ENCODE peak calls at places on chromosomes 7 and 10, in four cellular contexts. G is GM12878, Y is heart left ventricle, M is WERI-Rb-1. L is an unnamed sample.

GRCh38 chr10:89535185-89536012 is at the start of gene SLC16A12:
- DNase-seq in G (no peak), Y (peak), M (peak), L (peak)

GRCh38 chr7:43647314-43647691 is 64.4 kb downstream of the STK17A start:
- DNase-seq in G (no peak), Y (peak), M (no peak), L (no peak)

GRCh38 chr7:155850001-155850436 is 37.8 kb upstream of the SHH start:
- DNase-seq in G (no peak), Y (no peak), M (no peak), L (no peak)

GRCh38 chr10:107169516-107169915 is 5.0 kb upstream of the SORCS1 start:
- DNase-seq in G (no peak), Y (no peak), M (no peak), L (no peak)

GRCh38 chr7:149707448-149707886 is 65.9 kb downstream of the ZNF467 start:
- DNase-seq in G (no peak), Y (no peak), M (no peak), L (no peak)

GRCh38 chr7:73905360-73905759 is 44.4 kb downstream of the TMEM270 start:
- DNase-seq in G (no peak), Y (no peak), M (no peak), L (no peak)

GRCh38 chr10:4704034-4704545 is 121.9 kb upstream of the AKR1E2 start:
- DNase-seq in G (no peak), Y (peak), M (no peak), L (no peak)

GRCh38 chr10:90958781-90959180 is 37.9 kb upstream of the ANKRD1 start:
- DNase-seq in G (no peak), Y (no peak), M (no peak), L (no peak)

GRCh38 chr10:75472685-75473084 is 41.3 kb downstream of the LRMDA start:
- DNase-seq in G (no peak), Y (no peak), M (no peak), L (no peak)

GRCh38 chr7:92768501-92769360 is 67.6 kb downstream of the CDK6 start:
- DNase-seq in G (peak), Y (no peak), M (no peak), L (peak)

GRCh38 chr10:79322616-79323566 is 24.4 kb upstream of the PPIF start:
- DNase-seq in G (peak), Y (peak), M (no peak), L (no peak)

GRCh38 chr7:38105874-38106483 is 72.1 kb upstream of the STARD3NL start:
- DNase-seq in G (no peak), Y (no peak), M (no peak), L (peak)

GRCh38 chr7:73615886-73616285 is 8.4 kb downstream of the MLXIPL start:
- DNase-seq in G (no peak), Y (no peak), M (peak), L (no peak)

GRCh38 chr7:2522780-2523433 is 3.3 kb downstream of the LFNG start:
- DNase-seq in G (no peak), Y (no peak), M (no peak), L (no peak)

GRCh38 chr7:82615527-82615926 is 171.9 kb upstream of the CACNA2D1 start:
- DNase-seq in G (no peak), Y (no peak), M (no peak), L (no peak)

GRCh38 chr7:68963547-68963946 is 634.7 kb upstream of the AUTS2 start:
- DNase-seq in G (no peak), Y (no peak), M (peak), L (no peak)

GRCh38 chr7:24052572-24053223 is 231.3 kb upstream of the NPY start:
- DNase-seq in G (no peak), Y (no peak), M (no peak), L (no peak)

GRCh38 chr7:23645822-23646221 is 34.2 kb upstream of the FAM221A start:
- DNase-seq in G (no peak), Y (no peak), M (no peak), L (no peak)

GRCh38 chr10:13528138-13528874 is 508 bp downstream of the BEND7 start:
- DNase-seq in G (no peak), Y (peak), M (peak), L (peak)

GRCh38 chr10:72095195-72095594 is 6.8 kb upstream of the SPOCK2 start:
- DNase-seq in G (no peak), Y (no peak), M (no peak), L (no peak)

GRCh38 chr7:134630890-134631289 is 15.8 kb upstream of the BPGM start:
- DNase-seq in G (no peak), Y (no peak), M (no peak), L (no peak)

GRCh38 chr7:89726548-89726947 is 427.7 kb upstream of the STEAP1 start:
- DNase-seq in G (no peak), Y (no peak), M (no peak), L (no peak)

GRCh38 chr7:135976312-135977019 is 693 bp downstream of the MTPN start:
- DNase-seq in G (no peak), Y (no peak), M (peak), L (peak)

GRCh38 chr7:148382585-148382984 is 208.0 kb upstream of the C7orf33 start:
- DNase-seq in G (no peak), Y (no peak), M (no peak), L (no peak)

GRCh38 chr7:33895025-33895804 is 10.1 kb upstream of the BMPER start:
- DNase-seq in G (no peak), Y (peak), M (peak), L (peak)

GRCh38 chr10:110786172-110786571 is 85.6 kb upstream of the PDCD4 start:
- DNase-seq in G (no peak), Y (no peak), M (no peak), L (no peak)

GRCh38 chr10:110784198-110784597 is 87.5 kb upstream of the PDCD4 start:
- DNase-seq in G (no peak), Y (no peak), M (no peak), L (no peak)

GRCh38 chr10:110781139-110781538 is 90.6 kb upstream of the PDCD4 start:
- DNase-seq in G (no peak), Y (no peak), M (no peak), L (no peak)

GRCh38 chr10:110782616-110783015 is 89.1 kb upstream of the PDCD4 start:
- DNase-seq in G (no peak), Y (no peak), M (no peak), L (no peak)

GRCh38 chr10:110783509-110784103 is 88.1 kb upstream of the PDCD4 start:
- DNase-seq in G (no peak), Y (no peak), M (no peak), L (no peak)
- TF ChIP-seq CTCF in G (no peak), Y (no peak), M (no peak), L (no peak)

DNA sequence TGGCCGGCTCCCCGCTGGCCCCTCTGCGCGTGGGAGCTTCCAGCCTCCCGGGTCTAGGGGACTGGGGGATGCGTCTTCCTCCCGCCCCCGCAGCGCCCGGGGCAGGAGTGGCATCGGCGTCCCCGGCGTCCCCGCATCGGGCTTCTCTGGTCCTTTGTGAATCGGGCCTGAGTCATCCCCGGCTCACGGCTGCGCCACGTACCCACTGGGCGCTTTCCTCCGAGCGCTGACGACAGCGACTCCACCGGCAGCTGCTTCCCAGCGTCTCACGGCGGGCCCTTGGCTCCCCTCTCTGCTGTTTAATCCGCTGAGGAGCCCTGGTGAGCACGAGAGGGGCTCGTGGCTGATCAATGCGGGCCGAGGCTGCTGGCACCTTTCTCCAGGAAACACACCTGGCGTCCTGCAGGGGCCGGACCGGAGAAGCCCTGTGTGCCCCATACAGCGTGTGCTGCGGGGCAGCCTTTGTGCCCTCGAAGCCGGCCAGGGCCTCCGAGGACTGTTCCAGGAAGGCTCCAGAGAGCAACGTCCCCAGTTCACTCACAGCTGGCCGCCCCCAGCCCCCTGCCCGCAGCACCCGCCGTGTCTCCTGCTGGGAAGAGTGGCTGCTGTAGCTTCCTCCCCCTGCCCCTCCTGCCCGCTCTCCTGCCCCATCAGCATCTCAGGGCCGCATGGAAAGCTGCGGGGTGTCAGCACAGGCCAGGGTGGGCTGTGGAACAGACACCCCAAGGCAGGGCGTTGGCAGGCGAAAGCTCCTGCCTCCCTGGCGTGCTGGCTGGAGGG is 95.5 kb upstream of the DIP2C start:
- DNase-seq in G (no peak), Y (no peak), M (peak), L (peak)
- TF ChIP-seq CTCF in G (no peak), Y (no peak), M (peak), L (no peak)

DNA sequence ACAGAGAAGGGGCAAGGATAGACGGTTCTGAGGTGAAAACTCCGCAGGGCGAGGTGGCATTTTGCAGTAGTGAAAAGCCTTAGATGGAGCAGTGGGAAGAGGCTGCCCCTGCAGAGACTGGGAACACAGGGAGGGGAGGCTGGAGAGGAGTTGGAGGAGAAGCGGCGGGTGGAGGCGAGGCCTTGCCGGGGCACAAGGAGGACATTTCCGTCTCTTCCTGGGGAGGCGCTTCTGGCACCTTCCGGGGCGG is 42.6 kb downstream of the LDB3 start:
- DNase-seq in G (no peak), Y (no peak), M (no peak), L (no peak)
- TF ChIP-seq CTCF in G (no peak), Y (no peak), M (no peak), L (no peak)

DNA sequence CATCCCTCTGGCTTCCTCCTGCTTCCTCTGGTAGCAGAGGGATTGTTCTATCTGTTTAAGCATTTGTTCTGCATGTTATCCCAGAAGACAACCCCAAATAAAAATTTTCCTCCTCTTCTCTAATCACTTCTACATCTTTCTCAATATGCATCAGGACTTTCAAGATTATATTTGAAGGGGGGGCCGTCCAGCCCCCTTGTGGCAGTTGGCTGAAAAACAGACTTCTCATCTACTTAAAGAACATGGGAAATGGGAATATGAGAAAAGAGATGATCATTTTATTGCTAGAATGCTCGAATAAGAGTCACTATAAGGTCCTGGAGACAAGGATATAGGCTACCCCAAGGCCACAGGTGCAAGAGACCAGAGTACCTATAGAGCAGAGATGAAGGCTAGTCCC is 466.0 kb downstream of the REEP3 start:
- DNase-seq in G (no peak), Y (no peak), M (no peak), L (no peak)
- TF ChIP-seq CTCF in G (no peak), Y (no peak), M (peak), L (no peak)

DNA sequence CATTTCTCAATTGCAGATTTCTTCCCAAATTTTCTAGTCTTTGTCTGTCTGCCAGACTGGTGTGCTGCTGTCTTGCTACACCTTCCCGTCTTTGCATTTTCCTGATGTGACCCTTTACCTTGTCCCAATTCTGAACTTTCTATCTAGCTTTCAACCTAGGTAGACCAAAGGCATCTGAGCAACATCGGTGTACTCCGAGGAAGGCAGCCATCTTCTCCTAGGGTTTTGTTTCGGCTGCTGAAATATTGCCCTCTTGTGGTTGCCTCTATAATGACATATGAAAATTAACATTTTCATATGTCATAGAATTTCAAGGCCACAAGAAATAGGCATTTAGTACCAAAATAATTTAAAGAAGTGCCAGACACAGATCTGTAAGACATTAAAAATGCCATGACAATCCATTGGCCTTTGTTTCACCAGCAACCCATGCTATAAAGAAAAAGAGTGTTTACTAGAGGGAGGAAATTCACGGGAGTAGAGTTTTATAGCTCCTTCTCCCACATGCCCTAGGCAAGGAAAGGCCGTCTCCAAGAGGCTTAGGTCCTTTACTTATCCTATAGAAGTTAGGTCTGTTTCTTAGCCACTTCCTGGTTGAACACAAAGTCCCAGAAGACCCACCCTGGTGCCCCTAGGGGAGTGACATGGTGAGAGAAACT is 23.4 kb downstream of the OR9A2 start:
- DNase-seq in G (peak), Y (no peak), M (peak), L (peak)
- TF ChIP-seq CTCF in G (peak), Y (peak), M (peak), L (peak)

GRCh38 chr7:114409750-114410149 is 4.9 kb upstream of the FOXP2 start:
- DNase-seq in G (no peak), Y (no peak), M (no peak), L (no peak)

GRCh38 chr7:114402866-114403635 is 11.6 kb upstream of the FOXP2 start:
- DNase-seq in G (no peak), Y (no peak), M (no peak), L (no peak)

GRCh38 chr7:114405427-114405826 is 9.2 kb upstream of the FOXP2 start:
- DNase-seq in G (no peak), Y (no peak), M (no peak), L (no peak)
- TF ChIP-seq CTCF in G (no peak), Y (no peak), M (peak), L (peak)

GRCh38 chr10:58967551-58968418 is 208.7 kb upstream of the PHYHIPL start:
- DNase-seq in G (no peak), Y (no peak), M (peak), L (no peak)

GRCh38 chr10:58957517-58957916 is 218.9 kb upstream of the PHYHIPL start:
- DNase-seq in G (no peak), Y (no peak), M (no peak), L (no peak)

GRCh38 chr10:58965855-58966254 is 210.6 kb upstream of the PHYHIPL start:
- DNase-seq in G (no peak), Y (no peak), M (no peak), L (no peak)

GRCh38 chr10:58963723-58964124 is 212.7 kb upstream of the PHYHIPL start:
- DNase-seq in G (no peak), Y (no peak), M (no peak), L (no peak)

GRCh38 chr10:58963101-58963534 is 213.3 kb upstream of the PHYHIPL start:
- DNase-seq in G (no peak), Y (no peak), M (peak), L (no peak)
- TF ChIP-seq CTCF in G (no peak), Y (no peak), M (peak), L (no peak)

DNA sequence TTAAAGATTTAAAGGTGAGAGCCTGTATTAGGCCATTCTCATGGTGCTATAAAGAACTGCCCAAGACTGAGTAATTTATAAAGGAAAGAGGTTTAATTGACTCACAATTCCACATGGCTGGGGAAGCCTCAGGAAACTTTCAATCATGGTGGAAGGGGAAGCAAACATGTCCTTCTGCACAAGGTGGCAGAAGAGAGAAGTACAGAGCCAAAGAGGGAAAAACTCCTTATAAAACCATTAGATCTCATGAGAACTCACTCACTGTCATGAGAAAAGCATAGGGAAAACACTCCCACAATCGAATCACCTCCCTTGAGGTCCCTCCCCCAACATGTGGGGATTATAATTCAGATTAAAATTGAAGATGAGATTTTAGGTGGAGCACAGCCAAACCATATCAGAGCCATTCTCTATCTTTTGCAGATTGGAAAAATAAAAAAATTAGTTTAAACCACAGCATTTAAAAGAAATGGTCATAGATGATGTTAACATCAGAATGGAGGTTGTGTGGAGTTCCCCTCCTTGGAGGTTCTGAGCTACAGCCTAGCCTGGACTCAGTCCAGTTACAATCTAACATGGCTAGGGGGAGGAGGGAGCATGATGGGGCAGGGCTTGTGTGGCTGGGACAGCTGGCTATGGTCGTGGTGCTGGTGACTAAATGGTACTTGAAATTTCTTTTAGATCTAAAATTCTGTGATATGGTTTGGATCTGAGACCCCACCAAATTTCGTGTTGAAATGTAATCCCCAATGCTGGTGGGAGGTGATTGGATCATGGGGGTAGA is 33.1 kb downstream of the GSTO2 start:
- DNase-seq in G (no peak), Y (no peak), M (no peak), L (no peak)
- TF ChIP-seq CTCF in G (no peak), Y (no peak), M (no peak), L (no peak)

L was measured in GM13977.